ENCODE peak calls at places on chromosomes 7 and 10, in four cellular contexts. D is colonic mucosa; U is activated T-helper 1 cell treated with anti-CD3 and anti-CD28 coated beads, Interleukin-2, amount 50 U/mL, for 16 hours; J is NT2/D1. I is an unnamed sample.

GRCh38 chr10:71496927-71497801 is 100.4 kb downstream of the CDH23 start:
- DNase-seq in J (no peak), U (no peak), D (no peak), I (no peak)

GRCh38 chr7:75813084-75813483 is 522 bp downstream of the CCL24 start:
- DNase-seq in U (no peak), D (no peak), J (no peak), I (no peak)

GRCh38 chr7:1632916-1633785 is 36.9 kb upstream of the ELFN1 start:
- DNase-seq in U (no peak), J (no peak), D (no peak), I (no peak)

GRCh38 chr10:110456523-110457091 is 41.1 kb upstream of the DUSP5 start:
- DNase-seq in U (no peak), J (no peak), D (no peak), I (no peak)

GRCh38 chr7:137757146-137757925 is 89.4 kb downstream of the DGKI start:
- DNase-seq in D (no peak), J (no peak), U (no peak), I (no peak)

GRCh38 chr7:142375710-142376313 is 118.0 kb upstream of the PRSS58 start:
- DNase-seq in U (no peak), J (peak; percentile 27), D (no peak), I (peak; percentile 46)

GRCh38 chr7:22319424-22320403 is 37.2 kb downstream of the RAPGEF5 start:
- DNase-seq in D (no peak), J (no peak), U (no peak), I (no peak)

GRCh38 chr7:24741691-24742639 is 15.3 kb downstream of the GSDME start:
- DNase-seq in U (no peak), J (no peak), D (no peak), I (no peak)

GRCh38 chr10:117617086-117617485 is 74.5 kb downstream of the EMX2 start:
- DNase-seq in U (no peak), J (no peak), D (no peak), I (no peak)

GRCh38 chr10:126705951-126706565 is 35.6 kb upstream of the C10orf90 start:
- DNase-seq in D (no peak), U (no peak), J (no peak), I (no peak)

GRCh38 chr10:131099028-131099427 is 212.5 kb downstream of the TCERG1L start:
- DNase-seq in J (no peak), U (no peak), D (no peak), I (no peak)

GRCh38 chr10:61164458-61165160 is 220.6 kb upstream of the RHOBTB1 start:
- DNase-seq in U (no peak), D (no peak), J (no peak), I (peak; percentile 1)

GRCh38 chr10:124552877-124553276 is 91.3 kb downstream of the LHPP start:
- DNase-seq in J (no peak), D (no peak), U (no peak), I (no peak)

GRCh38 chr10:116470768-116471415 is 43.2 kb downstream of the PNLIPRP3 start:
- DNase-seq in U (no peak), J (no peak), D (peak; percentile 45), I (peak; percentile 24)

GRCh38 chr7:24549961-24550360 is 23.3 kb upstream of the PALS2 start:
- DNase-seq in U (no peak), J (no peak), D (no peak), I (no peak)

GRCh38 chr10:22849077-22849810 is 78.6 kb upstream of the ARMC3 start:
- DNase-seq in J (no peak), D (peak; percentile 20), U (no peak), I (no peak)

GRCh38 chr10:104766341-104766740 is 125.3 kb downstream of the SORCS3 start:
- DNase-seq in J (no peak), D (no peak), U (no peak), I (no peak)

I was measured in HL-60.